ENCODE peak calls at places on chromosome 16, in seven cellular contexts. One of them, this sample, is unnamed.

GRCh38 chr16:10787304-10787703 is 31.3 kb downstream of the TVP23A start:
- DNase-seq in AG10803: no peak
- DNase-seq in neural progenitor cell: peak
- DNase-seq in ascending aorta: no peak
- DNase-seq in cardiac muscle cell: peak
- DNase-seq in MM.1S: no peak
- DNase-seq in colonic mucosa: no peak
- DNase-seq in this sample: no peak

GRCh38 chr16:54194008-54194731 is 92.4 kb downstream of the IRX3 start:
- DNase-seq in AG10803: peak
- DNase-seq in neural progenitor cell: peak
- DNase-seq in ascending aorta: no peak
- DNase-seq in cardiac muscle cell: peak
- DNase-seq in MM.1S: no peak
- DNase-seq in colonic mucosa: peak
- DNase-seq in this sample: no peak

GRCh38 chr16:56684256-56684925 is 2.1 kb downstream of the MT1X start:
- DNase-seq in AG10803: no peak
- DNase-seq in neural progenitor cell: no peak
- DNase-seq in ascending aorta: no peak
- DNase-seq in cardiac muscle cell: no peak
- DNase-seq in MM.1S: no peak
- DNase-seq in colonic mucosa: no peak
- DNase-seq in this sample: no peak

GRCh38 chr16:74724820-74725549 is 24.3 kb upstream of the MLKL start:
- DNase-seq in AG10803: no peak
- DNase-seq in neural progenitor cell: no peak
- DNase-seq in ascending aorta: no peak
- DNase-seq in cardiac muscle cell: no peak
- DNase-seq in MM.1S: no peak
- DNase-seq in colonic mucosa: no peak
- DNase-seq in this sample: no peak

GRCh38 chr16:69476920-69477418 is 52.5 kb downstream of the CYB5B start:
- DNase-seq in AG10803: peak
- DNase-seq in neural progenitor cell: no peak
- DNase-seq in ascending aorta: no peak
- DNase-seq in cardiac muscle cell: no peak
- DNase-seq in MM.1S: no peak
- DNase-seq in colonic mucosa: no peak
- DNase-seq in this sample: no peak

GRCh38 chr16:53905028-53905427 is 201.1 kb downstream of the FTO start:
- DNase-seq in AG10803: no peak
- DNase-seq in neural progenitor cell: no peak
- DNase-seq in ascending aorta: no peak
- DNase-seq in cardiac muscle cell: no peak
- DNase-seq in MM.1S: no peak
- DNase-seq in colonic mucosa: no peak
- DNase-seq in this sample: peak

GRCh38 chr16:58051296-58051695 is 25.7 kb downstream of the MMP15 start:
- DNase-seq in AG10803: no peak
- DNase-seq in neural progenitor cell: no peak
- DNase-seq in ascending aorta: no peak
- DNase-seq in cardiac muscle cell: no peak
- DNase-seq in MM.1S: no peak
- DNase-seq in colonic mucosa: no peak
- DNase-seq in this sample: no peak

GRCh38 chr16:15925631-15926030 is 23.8 kb upstream of the ABCC1 start:
- DNase-seq in AG10803: no peak
- DNase-seq in neural progenitor cell: peak
- DNase-seq in ascending aorta: no peak
- DNase-seq in cardiac muscle cell: peak
- DNase-seq in MM.1S: no peak
- DNase-seq in colonic mucosa: no peak
- DNase-seq in this sample: no peak

GRCh38 chr16:26765087-26765486 is 301.6 kb upstream of the C16orf82 start:
- DNase-seq in AG10803: no peak
- DNase-seq in neural progenitor cell: peak
- DNase-seq in ascending aorta: no peak
- DNase-seq in cardiac muscle cell: no peak
- DNase-seq in MM.1S: no peak
- DNase-seq in colonic mucosa: no peak
- DNase-seq in this sample: peak

GRCh38 chr16:15703029-15703736 is 53.1 kb downstream of the NDE1 start:
- DNase-seq in AG10803: no peak
- DNase-seq in neural progenitor cell: no peak
- DNase-seq in ascending aorta: no peak
- DNase-seq in cardiac muscle cell: no peak
- DNase-seq in MM.1S: no peak
- DNase-seq in colonic mucosa: no peak
- DNase-seq in this sample: no peak

GRCh38 chr16:2777231-2777902 is at the start of gene ELOB:
- DNase-seq in AG10803: peak
- DNase-seq in neural progenitor cell: peak
- DNase-seq in ascending aorta: peak
- DNase-seq in cardiac muscle cell: peak
- DNase-seq in MM.1S: peak
- DNase-seq in colonic mucosa: peak
- DNase-seq in this sample: peak

GRCh38 chr16:72847187-72848044 is 200.5 kb downstream of the ZFHX3 start:
- DNase-seq in AG10803: peak
- DNase-seq in neural progenitor cell: peak
- DNase-seq in ascending aorta: no peak
- DNase-seq in cardiac muscle cell: peak
- DNase-seq in MM.1S: no peak
- DNase-seq in colonic mucosa: no peak
- DNase-seq in this sample: peak

GRCh38 chr16:85979605-85980004 is 80.6 kb downstream of the IRF8 start:
- DNase-seq in AG10803: no peak
- DNase-seq in neural progenitor cell: no peak
- DNase-seq in ascending aorta: no peak
- DNase-seq in cardiac muscle cell: no peak
- DNase-seq in MM.1S: no peak
- DNase-seq in colonic mucosa: peak
- DNase-seq in this sample: no peak

GRCh38 chr16:10835281-10835931 is 16.8 kb upstream of the TVP23A start:
- DNase-seq in AG10803: no peak
- DNase-seq in neural progenitor cell: no peak
- DNase-seq in ascending aorta: no peak
- DNase-seq in cardiac muscle cell: no peak
- DNase-seq in MM.1S: no peak
- DNase-seq in colonic mucosa: no peak
- DNase-seq in this sample: no peak

GRCh38 chr16:88928405-88929375 is 48.3 kb downstream of the CBFA2T3 start:
- DNase-seq in AG10803: no peak
- DNase-seq in neural progenitor cell: no peak
- DNase-seq in ascending aorta: no peak
- DNase-seq in cardiac muscle cell: no peak
- DNase-seq in MM.1S: no peak
- DNase-seq in colonic mucosa: peak
- DNase-seq in this sample: no peak

GRCh38 chr16:81473969-81474959 is 29.7 kb downstream of the CMIP start:
- DNase-seq in AG10803: no peak
- DNase-seq in neural progenitor cell: no peak
- DNase-seq in ascending aorta: no peak
- DNase-seq in cardiac muscle cell: no peak
- DNase-seq in MM.1S: no peak
- DNase-seq in colonic mucosa: no peak
- DNase-seq in this sample: no peak

GRCh38 chr16:30948087-30948955 is 547 bp upstream of the ORAI3 start:
- DNase-seq in AG10803: peak
- DNase-seq in neural progenitor cell: peak
- DNase-seq in ascending aorta: peak
- DNase-seq in cardiac muscle cell: peak
- DNase-seq in MM.1S: no peak
- DNase-seq in colonic mucosa: peak
- DNase-seq in this sample: no peak

GRCh38 chr16:48612621-48613020 is 2.6 kb upstream of the N4BP1 start:
- DNase-seq in AG10803: no peak
- DNase-seq in neural progenitor cell: no peak
- DNase-seq in ascending aorta: no peak
- DNase-seq in cardiac muscle cell: no peak
- DNase-seq in MM.1S: peak
- DNase-seq in colonic mucosa: no peak
- DNase-seq in this sample: peak

GRCh38 chr16:89143911-89144675 is 27.5 kb upstream of the CDH15 start:
- DNase-seq in AG10803: peak
- DNase-seq in neural progenitor cell: no peak
- DNase-seq in ascending aorta: no peak
- DNase-seq in cardiac muscle cell: no peak
- DNase-seq in MM.1S: no peak
- DNase-seq in colonic mucosa: no peak
- DNase-seq in this sample: no peak

GRCh38 chr16:10741844-10742243 is 1.8 kb upstream of the NUBP1 start:
- DNase-seq in AG10803: peak
- DNase-seq in neural progenitor cell: no peak
- DNase-seq in ascending aorta: no peak
- DNase-seq in cardiac muscle cell: no peak
- DNase-seq in MM.1S: no peak
- DNase-seq in colonic mucosa: no peak
- DNase-seq in this sample: no peak

GRCh38 chr16:88527186-88527936 is 42.8 kb upstream of the ZC3H18 start:
- DNase-seq in AG10803: peak
- DNase-seq in neural progenitor cell: peak
- DNase-seq in ascending aorta: no peak
- DNase-seq in cardiac muscle cell: peak
- DNase-seq in MM.1S: no peak
- DNase-seq in colonic mucosa: peak
- DNase-seq in this sample: no peak

GRCh38 chr16:12120331-12120981 is 143.9 kb downstream of the SNX29 start:
- DNase-seq in AG10803: peak
- DNase-seq in neural progenitor cell: no peak
- DNase-seq in ascending aorta: peak
- DNase-seq in cardiac muscle cell: no peak
- DNase-seq in MM.1S: no peak
- DNase-seq in colonic mucosa: no peak
- DNase-seq in this sample: no peak
- H3K4me3 ChIP-seq in AG10803: no peak
- H3K4me3 ChIP-seq in neural progenitor cell: no peak
- H3K4me3 ChIP-seq in ascending aorta: no peak
- H3K4me3 ChIP-seq in cardiac muscle cell: no peak
- H3K4me3 ChIP-seq in MM.1S: no peak
- H3K4me3 ChIP-seq in colonic mucosa: no peak
- H3K4me3 ChIP-seq in this sample: no peak

DNA sequence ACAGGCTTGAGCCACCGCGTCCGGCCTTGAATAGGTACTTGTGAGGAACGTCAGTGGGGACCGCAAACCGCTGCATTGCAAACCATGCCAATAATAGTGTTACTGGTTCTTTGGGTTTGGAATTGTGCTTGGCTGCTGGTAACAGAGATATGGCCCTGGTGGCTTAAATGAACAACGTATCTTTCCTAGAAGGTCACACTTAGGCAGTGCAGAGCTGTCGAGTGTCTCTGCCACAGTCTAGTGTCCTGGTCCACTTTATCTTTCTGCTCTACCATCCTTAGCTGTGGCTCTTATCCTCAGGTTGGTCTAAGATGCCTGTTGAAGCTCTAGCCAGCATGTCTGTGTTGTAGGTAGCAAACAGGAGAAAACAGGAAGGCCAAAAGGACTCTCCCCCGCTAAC is 262.1 kb downstream of the SNX29 start:
- DNase-seq in AG10803: no peak
- DNase-seq in neural progenitor cell: no peak
- DNase-seq in ascending aorta: no peak
- DNase-seq in cardiac muscle cell: no peak
- DNase-seq in MM.1S: no peak
- DNase-seq in colonic mucosa: no peak
- DNase-seq in this sample: no peak
- H3K4me3 ChIP-seq in AG10803: no peak
- H3K4me3 ChIP-seq in neural progenitor cell: no peak
- H3K4me3 ChIP-seq in ascending aorta: no peak
- H3K4me3 ChIP-seq in cardiac muscle cell: no peak
- H3K4me3 ChIP-seq in MM.1S: no peak
- H3K4me3 ChIP-seq in colonic mucosa: no peak
- H3K4me3 ChIP-seq in this sample: no peak

DNA sequence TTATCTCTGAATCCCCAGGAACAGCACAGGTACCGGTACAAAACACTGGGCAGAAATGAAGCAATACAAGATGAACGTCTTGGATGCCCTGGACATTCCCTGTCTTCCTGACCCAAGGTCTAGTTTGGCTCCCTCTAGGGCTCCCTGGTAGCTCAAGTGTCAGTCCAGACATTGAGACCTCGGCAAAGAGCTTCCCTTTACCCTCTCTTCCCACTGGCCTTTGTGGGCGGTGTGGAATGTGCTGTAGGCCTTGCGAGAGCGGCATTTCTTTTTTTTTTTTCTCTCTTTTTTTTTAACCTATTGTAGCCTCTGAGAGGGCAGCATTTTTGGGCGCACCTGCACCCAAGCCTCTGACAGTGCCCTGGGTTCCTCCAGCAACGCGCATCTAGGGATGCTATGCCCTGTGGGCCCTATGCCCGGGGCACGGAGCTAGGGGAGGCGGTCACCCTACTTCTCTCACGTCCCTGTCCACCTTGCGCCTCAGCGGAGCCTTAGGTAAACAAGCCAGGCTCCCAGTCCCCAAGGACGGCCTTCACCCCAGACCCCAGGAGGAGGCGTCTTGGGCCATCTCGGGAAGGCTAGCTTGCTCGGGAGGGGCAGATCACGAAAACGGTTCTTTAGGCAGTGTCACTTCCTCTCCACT is 1.2 kb upstream of the NFATC3 start:
- DNase-seq in AG10803: peak
- DNase-seq in neural progenitor cell: peak
- DNase-seq in ascending aorta: no peak
- DNase-seq in cardiac muscle cell: peak
- DNase-seq in MM.1S: no peak
- DNase-seq in colonic mucosa: peak
- DNase-seq in this sample: no peak
- H3K4me3 ChIP-seq in AG10803: peak
- H3K4me3 ChIP-seq in neural progenitor cell: peak
- H3K4me3 ChIP-seq in ascending aorta: peak
- H3K4me3 ChIP-seq in cardiac muscle cell: peak
- H3K4me3 ChIP-seq in MM.1S: peak
- H3K4me3 ChIP-seq in colonic mucosa: peak
- H3K4me3 ChIP-seq in this sample: peak

DNA sequence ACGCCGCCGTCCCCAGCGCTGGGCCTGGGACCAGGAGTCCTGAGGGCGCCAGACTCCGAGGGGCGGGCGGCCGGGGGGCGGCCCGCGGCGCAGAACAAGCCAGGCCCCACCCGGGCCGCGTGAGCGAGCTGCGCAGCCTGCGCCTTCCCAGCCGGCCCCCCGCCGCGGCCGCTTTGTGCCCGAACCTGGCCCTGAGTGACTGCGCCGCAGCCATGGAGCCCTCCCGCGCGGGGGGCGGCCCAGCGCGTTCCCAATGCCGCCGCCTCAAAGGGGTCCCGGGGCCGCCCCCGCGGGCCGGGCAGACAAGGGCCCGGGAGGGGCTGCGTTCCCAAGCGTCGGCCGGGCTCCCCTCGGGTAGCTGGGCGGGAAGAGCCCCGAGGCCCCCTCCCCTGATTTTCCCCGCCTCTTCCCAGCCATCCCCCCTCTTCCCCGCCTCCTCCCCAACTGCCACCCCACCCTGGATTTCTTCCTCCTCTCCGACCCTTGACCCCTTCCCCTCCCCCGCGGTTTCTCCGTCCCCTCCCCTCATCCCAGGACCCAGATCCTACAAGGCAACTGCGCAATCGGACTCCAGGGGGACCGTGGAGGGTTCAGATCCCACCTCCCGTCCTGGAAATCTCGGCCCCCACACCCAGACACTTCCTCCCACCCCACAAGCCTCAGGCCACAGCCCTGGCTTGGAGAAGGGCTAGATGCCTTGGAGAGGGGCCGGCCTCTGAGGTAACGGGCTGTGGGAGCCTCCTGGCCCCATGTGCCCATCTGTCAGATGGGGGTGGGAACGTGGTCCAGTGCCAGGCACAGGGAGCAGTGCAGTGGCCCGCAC is 17.1 kb downstream of the ZNF423 start:
- DNase-seq in AG10803: no peak
- DNase-seq in neural progenitor cell: peak
- DNase-seq in ascending aorta: no peak
- DNase-seq in cardiac muscle cell: no peak
- DNase-seq in MM.1S: no peak
- DNase-seq in colonic mucosa: no peak
- DNase-seq in this sample: no peak
- H3K4me3 ChIP-seq in AG10803: no peak
- H3K4me3 ChIP-seq in neural progenitor cell: peak
- H3K4me3 ChIP-seq in ascending aorta: peak
- H3K4me3 ChIP-seq in cardiac muscle cell: peak
- H3K4me3 ChIP-seq in MM.1S: no peak
- H3K4me3 ChIP-seq in colonic mucosa: peak
- H3K4me3 ChIP-seq in this sample: no peak

This sample was measured in Jurkat, Clone E6-1.